ENCODE peak calls at places on chromosomes 5 and 9, in five cellular contexts. One of them, this sample, is unnamed.

GRCh38 chr9:117825609-117826347 is 121.6 kb downstream of the TLR4 start:
- DNase-seq in Ammon's horn: peak; percentile 53
- DNase-seq in LNCaP clone FGC: no peak
- DNase-seq in H4: no peak
- DNase-seq in omental fat pad: no peak
- DNase-seq in this sample: no peak

GRCh38 chr5:68587181-68587580 is 371.6 kb downstream of the PIK3R1 start:
- DNase-seq in omental fat pad: no peak
- DNase-seq in LNCaP clone FGC: no peak
- DNase-seq in H4: no peak
- DNase-seq in Ammon's horn: no peak
- DNase-seq in this sample: no peak

GRCh38 chr5:176636426-176636825 is 6.0 kb downstream of the EIF4E1B start:
- DNase-seq in H4: no peak
- DNase-seq in LNCaP clone FGC: no peak
- DNase-seq in omental fat pad: no peak
- DNase-seq in Ammon's horn: no peak
- DNase-seq in this sample: no peak

GRCh38 chr9:101691657-101692056 is 46.8 kb downstream of the GRIN3A start:
- DNase-seq in LNCaP clone FGC: no peak
- DNase-seq in Ammon's horn: no peak
- DNase-seq in omental fat pad: no peak
- DNase-seq in H4: no peak
- DNase-seq in this sample: no peak

GRCh38 chr5:39053189-39053588 is 21.0 kb downstream of the RICTOR start:
- DNase-seq in omental fat pad: no peak
- DNase-seq in H4: no peak
- DNase-seq in Ammon's horn: no peak
- DNase-seq in LNCaP clone FGC: no peak
- DNase-seq in this sample: no peak

GRCh38 chr5:42985129-42986037 is 54.7 kb downstream of the ANXA2R start:
- DNase-seq in Ammon's horn: no peak
- DNase-seq in H4: no peak
- DNase-seq in LNCaP clone FGC: no peak
- DNase-seq in omental fat pad: no peak
- DNase-seq in this sample: no peak

GRCh38 chr5:72645447-72645846 is 138.2 kb upstream of the ZNF366 start:
- DNase-seq in omental fat pad: no peak
- DNase-seq in H4: no peak
- DNase-seq in LNCaP clone FGC: no peak
- DNase-seq in Ammon's horn: no peak
- DNase-seq in this sample: no peak

GRCh38 chr5:172107606-172108005 is 80.4 kb downstream of the STK10 start:
- DNase-seq in Ammon's horn: no peak
- DNase-seq in H4: no peak
- DNase-seq in omental fat pad: no peak
- DNase-seq in LNCaP clone FGC: no peak
- DNase-seq in this sample: no peak

GRCh38 chr5:66324357-66324756 is 180.3 kb downstream of the SREK1 start:
- DNase-seq in Ammon's horn: peak; percentile 9
- DNase-seq in H4: no peak
- DNase-seq in LNCaP clone FGC: peak; percentile 17
- DNase-seq in omental fat pad: no peak
- DNase-seq in this sample: no peak

GRCh38 chr5:172104021-172104420 is 84.0 kb downstream of the STK10 start:
- DNase-seq in Ammon's horn: no peak
- DNase-seq in omental fat pad: no peak
- DNase-seq in LNCaP clone FGC: no peak
- DNase-seq in H4: no peak
- DNase-seq in this sample: no peak

GRCh38 chr5:146334074-146334533 is 4.5 kb upstream of the POU4F3 start:
- DNase-seq in omental fat pad: no peak
- DNase-seq in H4: no peak
- DNase-seq in LNCaP clone FGC: no peak
- DNase-seq in Ammon's horn: no peak
- DNase-seq in this sample: no peak

GRCh38 chr9:130997925-130998595 is 10.9 kb upstream of the LAMC3 start:
- DNase-seq in omental fat pad: peak; percentile 50
- DNase-seq in LNCaP clone FGC: peak; percentile 3
- DNase-seq in Ammon's horn: peak; percentile 76
- DNase-seq in H4: peak; percentile 60
- DNase-seq in this sample: no peak

GRCh38 chr5:96509313-96509712 is 76.3 kb upstream of the PCSK1 start:
- DNase-seq in Ammon's horn: no peak
- DNase-seq in H4: peak; percentile 16
- DNase-seq in omental fat pad: no peak
- DNase-seq in LNCaP clone FGC: no peak
- DNase-seq in this sample: no peak

GRCh38 chr5:93407470-93407869 is 173.5 kb downstream of the NR2F1-AS1 start:
- DNase-seq in Ammon's horn: no peak
- DNase-seq in H4: no peak
- DNase-seq in omental fat pad: no peak
- DNase-seq in LNCaP clone FGC: no peak
- DNase-seq in this sample: no peak

GRCh38 chr9:99105152-99106043 is 485 bp downstream of the TGFBR1 start:
- DNase-seq in LNCaP clone FGC: no peak
- DNase-seq in H4: peak; percentile 14
- DNase-seq in omental fat pad: peak; percentile 51
- DNase-seq in Ammon's horn: peak; percentile 34
- DNase-seq in this sample: no peak

GRCh38 chr9:36046923-36047322 is 10.2 kb downstream of the RECK start:
- DNase-seq in LNCaP clone FGC: peak; percentile 82
- DNase-seq in H4: no peak
- DNase-seq in omental fat pad: no peak
- DNase-seq in Ammon's horn: no peak
- DNase-seq in this sample: no peak

GRCh38 chr9:127139071-127139731 is 16.8 kb upstream of the ANGPTL2 start:
- DNase-seq in omental fat pad: no peak
- DNase-seq in H4: no peak
- DNase-seq in Ammon's horn: no peak
- DNase-seq in LNCaP clone FGC: no peak
- DNase-seq in this sample: peak; percentile 83

GRCh38 chr9:18726546-18726945 is 252.6 kb downstream of the ADAMTSL1 start:
- DNase-seq in omental fat pad: no peak
- DNase-seq in Ammon's horn: no peak
- DNase-seq in LNCaP clone FGC: no peak
- DNase-seq in H4: no peak
- DNase-seq in this sample: no peak

GRCh38 chr5:65198777-65199120 is 283.0 kb downstream of the ADAMTS6 start:
- DNase-seq in LNCaP clone FGC: no peak
- DNase-seq in omental fat pad: no peak
- DNase-seq in H4: peak; percentile 74
- DNase-seq in Ammon's horn: no peak
- DNase-seq in this sample: no peak

GRCh38 chr5:33494476-33494875 is 53.7 kb downstream of the TARS1 start:
- DNase-seq in LNCaP clone FGC: no peak
- DNase-seq in omental fat pad: no peak
- DNase-seq in Ammon's horn: no peak
- DNase-seq in H4: no peak
- DNase-seq in this sample: no peak

GRCh38 chr9:91992636-91993035 is 42.6 kb upstream of the ROR2 start:
- DNase-seq in LNCaP clone FGC: no peak
- DNase-seq in Ammon's horn: no peak
- DNase-seq in omental fat pad: no peak
- DNase-seq in H4: no peak
- DNase-seq in this sample: no peak

GRCh38 chr5:83396662-83397061 is 74.9 kb upstream of the VCAN start:
- DNase-seq in LNCaP clone FGC: no peak
- DNase-seq in omental fat pad: no peak
- DNase-seq in H4: no peak
- DNase-seq in Ammon's horn: no peak
- DNase-seq in this sample: no peak

GRCh38 chr9:71859939-71860338 is 51.1 kb downstream of the ABHD17B start:
- DNase-seq in Ammon's horn: no peak
- DNase-seq in omental fat pad: no peak
- DNase-seq in H4: no peak
- DNase-seq in LNCaP clone FGC: no peak
- DNase-seq in this sample: no peak

GRCh38 chr9:19551124-19551929 is 142.5 kb downstream of the ACER2 start:
- DNase-seq in H4: no peak
- DNase-seq in LNCaP clone FGC: peak; percentile 59
- DNase-seq in Ammon's horn: peak; percentile 41
- DNase-seq in omental fat pad: no peak
- DNase-seq in this sample: no peak

GRCh38 chr9:113222482-113222841 is 1.1 kb downstream of the SLC31A1 start:
- DNase-seq in omental fat pad: no peak
- DNase-seq in LNCaP clone FGC: no peak
- DNase-seq in H4: peak; percentile 21
- DNase-seq in Ammon's horn: no peak
- DNase-seq in this sample: no peak

GRCh38 chr5:147321569-147321968 is 86.7 kb downstream of the STK32A start:
- DNase-seq in omental fat pad: no peak
- DNase-seq in LNCaP clone FGC: no peak
- DNase-seq in H4: no peak
- DNase-seq in Ammon's horn: no peak
- DNase-seq in this sample: no peak

GRCh38 chr5:179550511-179551342 is at the start of gene RUFY1:
- DNase-seq in Ammon's horn: peak; percentile 81
- DNase-seq in omental fat pad: peak; percentile 35
- DNase-seq in H4: peak; percentile 68
- DNase-seq in LNCaP clone FGC: peak; percentile 46
- DNase-seq in this sample: no peak

GRCh38 chr5:129460121-129460950 is at the start of gene ADAMTS19:
- DNase-seq in omental fat pad: no peak
- DNase-seq in Ammon's horn: peak; percentile 29
- DNase-seq in LNCaP clone FGC: no peak
- DNase-seq in H4: peak; percentile 64
- DNase-seq in this sample: no peak

GRCh38 chr5:23026252-23027170 is 173.4 kb upstream of the CDH12 start:
- DNase-seq in LNCaP clone FGC: no peak
- DNase-seq in omental fat pad: no peak
- DNase-seq in Ammon's horn: no peak
- DNase-seq in H4: no peak
- DNase-seq in this sample: no peak

GRCh38 chr5:83711982-83712601 is 8.6 kb downstream of the HAPLN1 start:
- DNase-seq in LNCaP clone FGC: peak; percentile 21
- DNase-seq in H4: peak; percentile 40
- DNase-seq in omental fat pad: peak; percentile 41
- DNase-seq in Ammon's horn: peak; percentile 45
- DNase-seq in this sample: no peak

GRCh38 chr9:23739753-23740152 is 86.3 kb downstream of the ELAVL2 start:
- DNase-seq in Ammon's horn: no peak
- DNase-seq in LNCaP clone FGC: no peak
- DNase-seq in omental fat pad: no peak
- DNase-seq in H4: no peak
- DNase-seq in this sample: no peak

GRCh38 chr9:110555971-110556370 is 23.6 kb downstream of the SVEP1 start:
- DNase-seq in H4: peak; percentile 22
- DNase-seq in LNCaP clone FGC: no peak
- DNase-seq in omental fat pad: peak; percentile 51
- DNase-seq in Ammon's horn: no peak
- DNase-seq in this sample: no peak

GRCh38 chr5:141944086-141944485 is 13.9 kb downstream of the PCDH12 start:
- DNase-seq in Ammon's horn: no peak
- DNase-seq in omental fat pad: no peak
- DNase-seq in LNCaP clone FGC: no peak
- DNase-seq in H4: no peak
- DNase-seq in this sample: no peak

GRCh38 chr9:113837349-113837748 is 38.8 kb upstream of the ZNF618 start:
- DNase-seq in Ammon's horn: no peak
- DNase-seq in omental fat pad: no peak
- DNase-seq in LNCaP clone FGC: no peak
- DNase-seq in H4: no peak
- DNase-seq in this sample: no peak

GRCh38 chr5:103458497-103459040 is 104.0 kb downstream of the NUDT12 start:
- DNase-seq in LNCaP clone FGC: no peak
- DNase-seq in Ammon's horn: no peak
- DNase-seq in omental fat pad: no peak
- DNase-seq in H4: no peak
- DNase-seq in this sample: no peak

GRCh38 chr5:107630184-107630583 is 40.6 kb downstream of the EFNA5 start:
- DNase-seq in omental fat pad: no peak
- DNase-seq in Ammon's horn: no peak
- DNase-seq in LNCaP clone FGC: peak; percentile 90
- DNase-seq in H4: no peak
- DNase-seq in this sample: no peak

GRCh38 chr5:136012041-136012804 is 16.6 kb upstream of the TGFBI start:
- DNase-seq in omental fat pad: no peak
- DNase-seq in Ammon's horn: no peak
- DNase-seq in LNCaP clone FGC: no peak
- DNase-seq in H4: no peak
- DNase-seq in this sample: no peak

This sample was measured in vagina.